ENCODE peak calls at places on chromosome 6, in nine cellular contexts. N, A, W, E, P, I, U, V and S are unnamed samples.

GRCh38 chr6:145887969-145888368 is 73.4 kb upstream of the FBXO30 start:
- DNase-seq in N (no peak), A (no peak), W (peak; percentile 12), E (no peak), P (no peak), I (no peak), U (peak; percentile 7), V (no peak), S (peak; percentile 30)

GRCh38 chr6:40330301-40330721 is 256.9 kb downstream of the LRFN2 start:
- DNase-seq in N (no peak), A (no peak), W (peak; percentile 75), E (no peak), P (no peak), I (peak; percentile 26), U (no peak), V (no peak), S (no peak)

GRCh38 chr6:162177733-162178132 is 549.8 kb downstream of the PRKN start:
- DNase-seq in N (no peak), A (no peak), W (peak; percentile 51), E (no peak), P (no peak), I (peak; percentile 49), U (no peak), V (peak; percentile 59), S (no peak)

GRCh38 chr6:41428995-41429417 is 93.6 kb downstream of the NCR2 start:
- DNase-seq in N (peak; percentile 74), A (no peak), W (peak; percentile 51), E (no peak), P (peak; percentile 88), I (no peak), U (no peak), V (no peak), S (no peak)

GRCh38 chr6:149563203-149563927 is 2.8 kb upstream of the GINM1 start:
- DNase-seq in N (peak; percentile 86), A (no peak), W (no peak), E (no peak), P (no peak), I (no peak), U (no peak), V (no peak), S (no peak)

GRCh38 chr6:14292119-14292518 is 174.5 kb downstream of the CD83 start:
- DNase-seq in N (no peak), A (no peak), W (no peak), E (no peak), P (no peak), I (no peak), U (no peak), V (no peak), S (no peak)

GRCh38 chr6:116144590-116144989 is 18.7 kb upstream of the COL10A1 start:
- DNase-seq in N (peak; percentile 83), A (no peak), W (no peak), E (no peak), P (no peak), I (no peak), U (no peak), V (no peak), S (no peak)

GRCh38 chr6:109947001-109947400 is 31.1 kb upstream of the GPR6 start:
- DNase-seq in N (no peak), A (no peak), W (no peak), E (no peak), P (no peak), I (no peak), U (no peak), V (no peak), S (no peak)

GRCh38 chr6:79646006-79646405 is 14.9 kb downstream of the SH3BGRL2 start:
- DNase-seq in N (no peak), A (no peak), W (peak; percentile 74), E (no peak), P (no peak), I (no peak), U (no peak), V (no peak), S (no peak)

GRCh38 chr6:105192707-105193465 is 13.1 kb upstream of the POPDC3 start:
- DNase-seq in N (peak; percentile 72), A (no peak), W (no peak), E (no peak), P (no peak), I (no peak), U (no peak), V (no peak), S (no peak)

GRCh38 chr6:105402090-105402980 is 547 bp downstream of the PREP start:
- DNase-seq in N (peak; percentile 50), A (peak; percentile 47), W (peak; percentile 40), E (no peak), P (no peak), I (no peak), U (peak; percentile 64), V (no peak), S (peak; percentile 11)

GRCh38 chr6:111030008-111031006 is 48.5 kb downstream of the RPF2 start:
- DNase-seq in N (no peak), A (no peak), W (no peak), E (no peak), P (no peak), I (no peak), U (no peak), V (peak; percentile 15), S (no peak)

GRCh38 chr6:81669445-81669844 is 83.0 kb downstream of the TENT5A start:
- DNase-seq in N (no peak), A (no peak), W (no peak), E (no peak), P (no peak), I (no peak), U (no peak), V (no peak), S (no peak)

GRCh38 chr6:41575598-41575997 is 29.4 kb downstream of the FOXP4 start:
- DNase-seq in N (no peak), A (no peak), W (no peak), E (no peak), P (no peak), I (no peak), U (no peak), V (no peak), S (no peak)

GRCh38 chr6:11006060-11006459 is 38.0 kb downstream of the ELOVL2 start:
- DNase-seq in N (peak; percentile 36), A (no peak), W (no peak), E (no peak), P (no peak), I (no peak), U (no peak), V (no peak), S (no peak)

GRCh38 chr6:119312441-119312840 is 37.1 kb downstream of the MAN1A1 start:
- DNase-seq in N (no peak), A (no peak), W (no peak), E (no peak), P (no peak), I (no peak), U (no peak), V (no peak), S (no peak)

GRCh38 chr6:163986313-163986712 is 571.8 kb downstream of the QKI start:
- DNase-seq in N (peak; percentile 80), A (no peak), W (no peak), E (no peak), P (no peak), I (no peak), U (no peak), V (no peak), S (no peak)

GRCh38 chr6:169863710-169864109 is 112.3 kb downstream of the ERMARD start:
- DNase-seq in N (no peak), A (no peak), W (no peak), E (no peak), P (peak; percentile 36), I (no peak), U (no peak), V (no peak), S (no peak)

GRCh38 chr6:169956580-169956979 is 205.2 kb downstream of the ERMARD start:
- DNase-seq in N (no peak), A (no peak), W (no peak), E (no peak), P (peak; percentile 80), I (no peak), U (no peak), V (no peak), S (no peak)

GRCh38 chr6:37653933-37654565 is 43.6 kb downstream of the MDGA1 start:
- DNase-seq in N (peak; percentile 43), A (peak; percentile 80), W (peak; percentile 79), E (no peak), P (no peak), I (peak; percentile 80), U (peak; percentile 76), V (no peak), S (peak; percentile 24)

GRCh38 chr6:20402181-20403079 is 751 bp downstream of the E2F3 start:
- DNase-seq in N (peak; percentile 56), A (peak; percentile 26), W (peak; percentile 72), E (no peak), P (peak; percentile 87), I (peak; percentile 39), U (peak; percentile 50), V (peak; percentile 71), S (peak; percentile 45)

GRCh38 chr6:20789162-20789561 is 254.9 kb downstream of the CDKAL1 start:
- DNase-seq in N (no peak), A (no peak), W (no peak), E (no peak), P (no peak), I (no peak), U (no peak), V (no peak), S (no peak)

GRCh38 chr6:43929511-43929910 is 159.5 kb downstream of the VEGFA start:
- DNase-seq in N (no peak), A (no peak), W (no peak), E (no peak), P (no peak), I (no peak), U (no peak), V (no peak), S (no peak)

GRCh38 chr6:123520208-123520607 is 116.5 kb downstream of the TRDN start:
- DNase-seq in N (no peak), A (no peak), W (no peak), E (no peak), P (no peak), I (no peak), U (no peak), V (no peak), S (no peak)

GRCh38 chr6:37558158-37558557 is 58.5 kb upstream of the CCDC167 start:
- DNase-seq in N (no peak), A (no peak), W (no peak), E (no peak), P (no peak), I (no peak), U (no peak), V (no peak), S (peak; percentile 46)

GRCh38 chr6:79536615-79536968 is 638 bp downstream of the LCA5 start:
- DNase-seq in N (peak; percentile 37), A (peak; percentile 32), W (no peak), E (no peak), P (peak; percentile 87), I (no peak), U (peak; percentile 8), V (no peak), S (no peak)

GRCh38 chr6:144331610-144332009 is 46.5 kb downstream of the UTRN start:
- DNase-seq in N (peak; percentile 85), A (no peak), W (peak; percentile 79), E (no peak), P (no peak), I (no peak), U (no peak), V (no peak), S (no peak)

GRCh38 chr6:106287215-106287614 is 38.3 kb downstream of the ATG5 start:
- DNase-seq in N (no peak), A (no peak), W (peak; percentile 14), E (no peak), P (no peak), I (no peak), U (no peak), V (no peak), S (no peak)

GRCh38 chr6:15044146-15044882 is 201.6 kb upstream of the JARID2 start:
- DNase-seq in N (no peak), A (no peak), W (peak; percentile 26), E (no peak), P (no peak), I (no peak), U (no peak), V (no peak), S (no peak)

GRCh38 chr6:88166493-88166900 is 350 bp upstream of the CNR1 start:
- DNase-seq in N (no peak), A (no peak), W (no peak), E (no peak), P (no peak), I (peak; percentile 66), U (peak; percentile 77), V (peak; percentile 32), S (peak; percentile 51)

GRCh38 chr6:8335896-8336295 is 99.4 kb downstream of the SLC35B3 start:
- DNase-seq in N (no peak), A (no peak), W (no peak), E (no peak), P (no peak), I (no peak), U (no peak), V (no peak), S (no peak)